ENCODE peak calls at places on chromosomes 7 and 10, in ten cellular contexts. M, V, K, I, L, G, U, J, R and N are unnamed samples.

GRCh38 chr7:70693690-70694356 is 438.1 kb upstream of the GALNT17 start:
- DNase-seq in M (peak), V (peak), K (no peak), I (peak), L (peak), G (peak), U (peak), J (peak), R (peak), N (no peak)

GRCh38 chr7:2760098-2760889 is 72.3 kb downstream of the AMZ1 start:
- DNase-seq in M (no peak), V (peak), K (peak), I (no peak), L (peak), G (no peak), U (peak), J (peak), R (peak), N (peak)

GRCh38 chr7:72109566-72109965 is 302.6 kb downstream of the CALN1 start:
- DNase-seq in M (no peak), V (no peak), K (no peak), I (no peak), L (no peak), G (no peak), U (no peak), J (no peak), R (no peak), N (no peak)

GRCh38 chr10:66180651-66181318 is 745.1 kb upstream of the LRRTM3 start:
- DNase-seq in M (no peak), V (no peak), K (peak), I (peak), L (peak), G (no peak), U (peak), J (no peak), R (no peak), N (peak)

GRCh38 chr7:102728-103127 is 89.6 kb upstream of the FAM20C start:
- DNase-seq in M (no peak), V (no peak), K (no peak), I (no peak), L (no peak), G (no peak), U (no peak), J (no peak), R (no peak), N (no peak)

GRCh38 chr10:8133146-8133545 is 78.7 kb downstream of the GATA3 start:
- DNase-seq in M (no peak), V (no peak), K (no peak), I (no peak), L (no peak), G (no peak), U (no peak), J (no peak), R (no peak), N (no peak)

GRCh38 chr10:72886596-72887522 is 6.7 kb upstream of the OIT3 start:
- DNase-seq in M (no peak), V (no peak), K (no peak), I (no peak), L (peak), G (no peak), U (peak), J (no peak), R (no peak), N (no peak)

GRCh38 chr10:74213571-74214162 is 62.6 kb downstream of the ADK start:
- DNase-seq in M (no peak), V (peak), K (peak), I (no peak), L (peak), G (no peak), U (no peak), J (no peak), R (peak), N (peak)

GRCh38 chr7:113784317-113784716 is 134.5 kb downstream of the PPP1R3A start:
- DNase-seq in M (no peak), V (no peak), K (no peak), I (no peak), L (no peak), G (no peak), U (no peak), J (no peak), R (no peak), N (no peak)

GRCh38 chr10:61899997-61900828 is 1.3 kb upstream of the ARID5B start:
- DNase-seq in M (peak), V (peak), K (no peak), I (peak), L (peak), G (no peak), U (peak), J (peak), R (peak), N (peak)
- TF ChIP-seq POLR2A in M (peak), V (no peak), K (no peak), I (peak), L (no peak), G (no peak), U (no peak), J (no peak), R (peak), N (no peak)

DNA sequence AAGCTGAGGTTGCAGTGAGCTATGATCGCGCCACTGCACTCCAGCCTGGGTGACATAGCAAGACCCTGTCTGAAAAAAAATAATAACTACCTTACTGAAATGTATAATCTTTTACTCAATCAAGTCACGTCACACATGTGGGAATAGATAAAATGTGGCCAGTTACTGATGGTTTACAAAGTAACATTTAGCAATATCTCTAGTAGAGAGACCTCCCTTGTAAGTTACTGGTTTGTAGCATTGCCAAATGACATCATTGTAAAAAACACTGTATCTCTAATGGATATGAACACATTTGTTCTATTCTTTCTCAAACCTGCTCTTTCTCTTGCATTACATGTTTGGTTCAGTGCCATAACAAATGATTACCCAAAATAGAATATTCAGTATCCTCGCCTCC is 18.8 kb downstream of the TET1 start:
- DNase-seq in M (no peak), V (no peak), K (no peak), I (no peak), L (peak), G (no peak), U (no peak), J (no peak), R (no peak), N (peak)
- TF ChIP-seq POLR2A in M (no peak), V (no peak), K (no peak), I (no peak), L (no peak), G (no peak), U (no peak), J (no peak), R (no peak), N (no peak)

GRCh38 chr7:116211913-116212596 is 1.7 kb downstream of the TES start:
- DNase-seq in M (no peak), V (no peak), K (no peak), I (no peak), L (peak), G (no peak), U (no peak), J (no peak), R (no peak), N (peak)

GRCh38 chr7:116210345-116211005 is at the start of gene TES:
- DNase-seq in M (peak), V (peak), K (peak), I (peak), L (peak), G (peak), U (peak), J (peak), R (peak), N (peak)

GRCh38 chr7:116212859-116213258 is 2.5 kb downstream of the TES start:
- DNase-seq in M (no peak), V (no peak), K (no peak), I (no peak), L (no peak), G (no peak), U (no peak), J (no peak), R (no peak), N (no peak)

GRCh38 chr7:116209561-116210070 is 723 bp upstream of the TES start:
- DNase-seq in M (no peak), V (no peak), K (no peak), I (no peak), L (peak), G (no peak), U (no peak), J (no peak), R (no peak), N (no peak)

GRCh38 chr7:116211006-116211912 is 920 bp downstream of the TES start:
- DNase-seq in M (peak), V (peak), K (peak), I (peak), L (peak), G (peak), U (peak), J (peak), R (peak), N (peak)
- TF ChIP-seq POLR2A in M (peak), V (no peak), K (peak), I (peak), L (peak), G (peak), U (no peak), J (peak), R (peak), N (no peak)

DNA sequence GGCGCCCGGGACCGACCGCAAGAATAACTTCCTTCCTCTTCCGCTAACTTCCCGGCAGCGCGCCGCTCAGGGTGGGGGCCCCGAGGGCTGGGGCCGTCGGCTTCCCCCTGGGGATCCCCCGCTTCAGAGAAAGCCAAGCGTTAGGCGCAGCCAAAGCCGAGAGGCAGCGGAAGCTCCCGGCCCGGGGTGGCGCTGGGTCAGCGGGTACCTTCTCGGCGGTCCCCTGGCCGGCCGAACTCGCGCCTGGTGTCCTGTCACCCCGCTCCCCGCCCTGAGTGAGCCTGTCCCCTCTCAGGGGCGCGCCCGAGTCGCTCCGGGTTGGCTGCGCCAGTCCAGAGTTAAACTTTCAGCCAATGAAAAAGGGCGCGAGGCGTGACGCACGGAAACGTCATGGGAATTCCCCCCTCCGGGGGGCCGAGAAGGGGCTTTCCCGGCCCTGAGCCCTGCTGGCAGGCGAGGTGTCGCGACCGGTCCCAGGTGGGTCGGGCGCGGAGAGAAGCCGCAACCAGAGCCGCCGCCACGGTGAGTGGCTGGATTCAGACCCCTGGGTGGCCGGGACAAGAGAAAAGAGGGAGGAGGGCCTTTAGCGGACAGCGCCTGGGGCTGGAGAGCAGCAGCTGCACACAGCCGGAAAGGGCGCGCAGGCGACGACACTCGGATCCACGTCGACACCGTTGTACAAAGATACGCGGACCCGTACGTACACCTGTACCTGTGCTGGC is 1.3 kb upstream of the NFKB2 start:
- DNase-seq in M (peak), V (peak), K (peak), I (peak), L (peak), G (peak), U (peak), J (peak), R (peak), N (peak)
- TF ChIP-seq POLR2A in M (peak), V (peak), K (no peak), I (peak), L (peak), G (peak), U (no peak), J (peak), R (peak), N (peak)

GRCh38 chr7:26397326-26397725 is 105.7 kb downstream of the SNX10 start:
- DNase-seq in M (no peak), V (peak), K (no peak), I (peak), L (no peak), G (no peak), U (no peak), J (peak), R (no peak), N (no peak)

GRCh38 chr7:26399309-26399610 is 107.6 kb downstream of the SNX10 start:
- DNase-seq in M (no peak), V (peak), K (no peak), I (peak), L (peak), G (peak), U (no peak), J (peak), R (no peak), N (no peak)

GRCh38 chr7:26397786-26398435 is 106.2 kb downstream of the SNX10 start:
- DNase-seq in M (peak), V (peak), K (no peak), I (peak), L (no peak), G (no peak), U (peak), J (peak), R (peak), N (peak)

GRCh38 chr7:26399747-26400146 is 108.1 kb downstream of the SNX10 start:
- DNase-seq in M (no peak), V (no peak), K (no peak), I (no peak), L (no peak), G (no peak), U (no peak), J (no peak), R (no peak), N (no peak)

DNA sequence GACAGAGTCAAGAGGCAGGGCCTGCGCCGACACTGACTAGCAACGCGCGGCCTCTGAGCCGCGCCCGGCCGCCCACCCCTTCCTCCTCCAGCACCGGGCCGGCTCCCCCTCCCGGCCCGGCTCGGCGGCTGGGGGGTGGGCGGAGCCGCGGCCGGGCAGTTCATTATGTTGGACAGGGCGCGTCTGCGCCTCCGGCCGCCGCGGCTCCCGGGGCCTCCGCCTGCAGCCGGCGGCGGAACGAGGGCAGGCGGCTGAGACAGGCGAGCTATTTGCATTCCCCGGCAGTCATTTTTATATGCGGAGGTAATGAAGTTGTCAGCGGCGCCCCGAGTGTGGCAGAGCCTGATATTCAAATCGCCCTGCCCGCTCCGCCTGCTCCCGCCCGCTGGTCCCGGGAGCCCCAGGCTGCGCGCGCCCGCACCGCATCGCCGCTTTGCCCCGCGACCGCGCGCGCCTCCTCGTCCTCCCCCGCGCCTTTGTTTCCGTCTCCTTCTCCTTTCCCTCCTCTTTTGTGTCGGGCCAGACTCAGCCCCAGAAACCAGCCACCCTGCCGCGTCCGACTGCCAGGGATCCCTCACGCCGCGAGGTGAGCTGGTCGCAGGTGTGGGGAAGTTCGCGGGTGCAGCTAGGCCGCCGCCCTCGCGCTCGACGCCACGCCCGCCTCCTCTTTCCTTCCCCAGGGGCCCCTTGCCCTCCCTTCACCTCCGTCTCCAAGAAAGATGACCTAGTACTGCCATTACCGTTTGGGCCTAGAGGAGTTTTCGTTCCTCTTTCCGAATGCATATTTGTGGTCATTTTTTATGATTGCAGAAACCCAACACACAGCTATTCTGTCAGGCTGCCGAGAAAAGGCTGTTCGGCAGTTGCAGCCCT is 107.0 kb downstream of the SNX10 start:
- DNase-seq in M (peak), V (peak), K (no peak), I (peak), L (peak), G (peak), U (peak), J (peak), R (peak), N (peak)
- TF ChIP-seq POLR2A in M (peak), V (no peak), K (no peak), I (peak), L (no peak), G (no peak), U (no peak), J (no peak), R (peak), N (no peak)

GRCh38 chr7:99457646-99458493 is 8.1 kb downstream of the ATP5MF start:
- DNase-seq in M (no peak), V (no peak), K (no peak), I (no peak), L (no peak), G (no peak), U (no peak), J (no peak), R (no peak), N (no peak)
- TF ChIP-seq POLR2A in M (no peak), V (no peak), K (no peak), I (no peak), L (no peak), G (no peak), U (no peak), J (no peak), R (no peak), N (peak)

GRCh38 chr7:44572771-44573170 is 937 bp downstream of the DDX56 start:
- DNase-seq in M (no peak), V (no peak), K (no peak), I (no peak), L (no peak), G (no peak), U (no peak), J (no peak), R (no peak), N (peak)

GRCh38 chr7:44576228-44576627 is 2.5 kb upstream of the DDX56 start:
- DNase-seq in M (no peak), V (no peak), K (no peak), I (no peak), L (no peak), G (no peak), U (no peak), J (no peak), R (no peak), N (no peak)

GRCh38 chr7:44574286-44574872 is 671 bp upstream of the DDX56 start:
- DNase-seq in M (no peak), V (peak), K (no peak), I (no peak), L (no peak), G (no peak), U (no peak), J (no peak), R (no peak), N (peak)

GRCh38 chr7:44575054-44575453 is 1.3 kb upstream of the DDX56 start:
- DNase-seq in M (no peak), V (no peak), K (no peak), I (no peak), L (no peak), G (no peak), U (no peak), J (no peak), R (no peak), N (no peak)

GRCh38 chr7:44573464-44574285 is at the start of gene DDX56:
- DNase-seq in M (peak), V (peak), K (peak), I (peak), L (peak), G (peak), U (peak), J (peak), R (peak), N (peak)
- TF ChIP-seq POLR2A in M (peak), V (peak), K (peak), I (peak), L (peak), G (peak), U (peak), J (peak), R (peak), N (peak)

DNA sequence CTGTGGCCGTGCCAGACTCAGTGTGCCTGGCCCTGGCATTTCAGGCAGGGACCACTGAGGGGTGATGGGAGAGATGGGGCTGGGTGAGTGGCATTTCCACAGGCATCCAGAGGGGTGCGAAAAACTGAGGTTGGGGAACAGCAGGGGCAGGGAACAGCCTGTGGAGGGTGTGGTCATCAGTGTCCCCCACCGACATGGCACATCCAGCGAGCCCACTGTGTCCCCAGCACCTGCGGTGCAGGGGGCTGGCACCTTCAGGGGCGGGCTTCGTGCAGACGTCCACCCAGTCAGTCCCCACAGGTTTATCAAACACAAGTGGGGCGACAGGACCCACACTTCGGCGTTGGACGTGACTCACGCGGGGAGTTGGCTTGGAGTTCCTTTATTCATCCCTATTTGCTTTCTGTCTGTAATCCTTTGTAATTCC is 14.8 kb downstream of the CUX1 start:
- DNase-seq in M (peak), V (no peak), K (no peak), I (no peak), L (no peak), G (no peak), U (no peak), J (no peak), R (no peak), N (no peak)
- TF ChIP-seq POLR2A in M (no peak), V (no peak), K (no peak), I (no peak), L (no peak), G (no peak), U (no peak), J (no peak), R (no peak), N (no peak)

GRCh38 chr10:45811075-45811474 is 36.2 kb downstream of the AGAP4 start:
- DNase-seq in M (peak), V (no peak), K (no peak), I (no peak), L (no peak), G (no peak), U (no peak), J (no peak), R (no peak), N (no peak)
- TF ChIP-seq POLR2A in M (no peak), V (no peak), K (no peak), I (no peak), L (no peak), G (no peak), U (no peak), J (no peak), R (no peak), N (no peak)

DNA sequence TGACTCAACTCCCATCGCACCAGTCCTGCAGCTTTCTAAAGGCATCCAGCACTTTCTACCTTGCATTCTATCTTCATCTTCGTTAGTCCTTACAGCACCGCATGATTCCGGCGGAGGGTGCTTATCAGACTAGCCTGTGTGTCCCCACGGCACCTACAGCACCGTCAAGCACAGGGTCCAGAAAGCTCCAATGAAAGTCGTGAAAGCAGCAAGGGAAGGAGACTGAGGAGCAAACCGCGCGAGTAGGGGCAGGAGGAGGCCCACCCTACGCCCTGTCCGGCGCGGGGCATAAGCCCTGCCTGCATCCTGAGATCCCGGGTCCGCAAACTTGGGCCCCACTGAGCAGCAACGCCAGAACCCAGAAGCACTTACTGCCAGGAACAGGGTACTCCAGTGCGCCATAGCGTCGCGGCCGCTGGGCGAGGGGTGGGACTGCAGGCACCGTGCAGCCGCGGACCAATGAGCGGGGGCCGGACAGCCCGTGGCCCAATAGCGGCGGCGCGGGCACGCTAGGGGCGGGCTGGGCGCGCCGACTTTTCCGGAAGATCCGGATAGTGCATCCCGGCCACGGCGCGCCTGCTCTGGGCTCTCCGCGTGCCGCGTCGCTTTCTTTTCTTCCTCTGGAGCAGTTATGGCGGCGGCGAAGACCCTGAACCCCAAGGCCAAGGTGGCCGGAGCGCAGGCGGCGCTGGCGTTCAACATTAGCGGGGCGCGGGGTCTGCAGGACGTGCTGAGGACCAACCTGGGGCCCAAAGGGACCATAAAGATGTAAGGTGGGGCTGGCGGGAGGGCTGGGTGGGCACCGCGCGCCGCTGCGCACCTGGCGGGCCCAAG is 122.1 kb upstream of the VKORC1L1 start:
- DNase-seq in M (peak), V (peak), K (peak), I (peak), L (peak), G (peak), U (peak), J (peak), R (peak), N (peak)
- TF ChIP-seq POLR2A in M (peak), V (no peak), K (peak), I (peak), L (no peak), G (no peak), U (no peak), J (peak), R (peak), N (peak)